ENCODE peak calls at places on chromosome 21, in six cellular contexts. T is tibial nerve; W is CD8-positive, alpha-beta T cell; N is pancreas; P is HCT116; U is body of pancreas. S is an unnamed sample.

GRCh38 chr21:14686466-14687276 is 140.6 kb upstream of the SAMSN1 start:
- DNase-seq in T (no peak), W (no peak), N (no peak), P (no peak), U (no peak), S (no peak)

GRCh38 chr21:20108976-20109375 is 889.2 kb upstream of the NCAM2 start:
- DNase-seq in T (no peak), W (no peak), N (no peak), P (no peak), U (no peak), S (no peak)

GRCh38 chr21:44428281-44428942 is 26.9 kb upstream of the LRRC3 start:
- DNase-seq in T (no peak), W (peak; percentile 43), N (peak; percentile 25), P (peak; percentile 89), U (no peak), S (no peak)

GRCh38 chr21:33070921-33071877 is 1.3 kb downstream of the OLIG1 start:
- DNase-seq in T (no peak), W (no peak), N (no peak), P (no peak), U (no peak), S (no peak)

GRCh38 chr21:33116669-33117267 is 46.8 kb downstream of the OLIG1 start:
- DNase-seq in T (no peak), W (no peak), N (no peak), P (no peak), U (no peak), S (no peak)

GRCh38 chr21:32062591-32063227 is 189.9 kb downstream of the HUNK start:
- DNase-seq in T (no peak), W (no peak), N (no peak), P (no peak), U (no peak), S (no peak)

GRCh38 chr21:45542242-45542666 is at the start of gene SLC19A1:
- DNase-seq in T (no peak), W (peak; percentile 67), N (peak; percentile 45), P (no peak), U (peak; percentile 68), S (peak; percentile 50)

GRCh38 chr21:32782698-32783097 is 11.1 kb upstream of the PAXBP1 start:
- DNase-seq in T (no peak), W (no peak), N (no peak), P (no peak), U (no peak), S (no peak)

GRCh38 chr21:32457360-32457840 is 44.9 kb downstream of the EVA1C start:
- DNase-seq in T (peak; percentile 23), W (no peak), N (peak; percentile 33), P (peak; percentile 18), U (peak; percentile 74), S (no peak)

GRCh38 chr21:44898851-44899767 is 21.6 kb downstream of the ITGB2 start:
- DNase-seq in T (no peak), W (no peak), N (no peak), P (no peak), U (no peak), S (no peak)

DNA sequence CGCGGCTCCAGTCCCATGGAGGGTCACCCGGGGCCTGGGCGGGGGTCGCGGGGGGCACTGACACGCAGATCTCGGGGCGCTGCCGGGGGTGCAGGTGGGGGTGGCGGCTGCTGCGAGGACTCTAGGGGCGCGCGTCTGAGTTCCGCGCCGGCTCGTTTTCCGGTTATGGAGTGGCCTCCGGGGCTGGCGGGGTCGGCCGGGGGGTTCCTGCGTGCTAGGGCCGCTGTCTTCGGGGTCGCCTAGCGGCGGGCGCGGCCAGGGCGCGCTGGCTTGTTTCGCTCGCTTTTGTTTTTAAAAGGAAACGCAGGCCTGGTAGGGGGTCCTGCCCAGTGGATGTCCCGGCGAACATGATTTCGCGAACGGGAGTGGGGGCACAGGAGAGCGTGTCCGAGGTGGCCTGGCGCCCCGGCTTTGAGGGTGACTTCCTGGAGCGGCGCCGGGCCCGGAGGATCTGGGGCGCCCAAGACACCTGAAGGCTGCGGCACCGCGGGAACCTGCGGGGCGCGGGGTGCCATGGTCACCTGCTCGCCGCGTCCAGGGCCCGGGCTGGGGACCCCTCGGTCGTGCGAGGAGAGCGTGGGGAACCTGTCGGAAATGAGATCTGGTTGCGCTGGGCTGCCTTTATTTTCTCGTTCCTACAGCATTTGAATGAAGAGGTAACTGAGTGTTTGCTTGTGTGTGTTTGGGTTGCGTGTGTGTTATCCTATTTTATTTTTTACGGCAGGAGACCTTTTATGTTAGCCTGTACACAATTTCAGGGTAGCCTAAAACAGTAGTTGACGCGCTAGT is 618 bp downstream of the ETS2 start:
- DNase-seq in T (no peak), W (peak; percentile 24), N (peak; percentile 18), P (no peak), U (peak; percentile 34), S (no peak)
- TF ChIP-seq CTCF in T (no peak), W (no peak), N (no peak), P (peak; percentile 9), U (no peak), S (no peak)

DNA sequence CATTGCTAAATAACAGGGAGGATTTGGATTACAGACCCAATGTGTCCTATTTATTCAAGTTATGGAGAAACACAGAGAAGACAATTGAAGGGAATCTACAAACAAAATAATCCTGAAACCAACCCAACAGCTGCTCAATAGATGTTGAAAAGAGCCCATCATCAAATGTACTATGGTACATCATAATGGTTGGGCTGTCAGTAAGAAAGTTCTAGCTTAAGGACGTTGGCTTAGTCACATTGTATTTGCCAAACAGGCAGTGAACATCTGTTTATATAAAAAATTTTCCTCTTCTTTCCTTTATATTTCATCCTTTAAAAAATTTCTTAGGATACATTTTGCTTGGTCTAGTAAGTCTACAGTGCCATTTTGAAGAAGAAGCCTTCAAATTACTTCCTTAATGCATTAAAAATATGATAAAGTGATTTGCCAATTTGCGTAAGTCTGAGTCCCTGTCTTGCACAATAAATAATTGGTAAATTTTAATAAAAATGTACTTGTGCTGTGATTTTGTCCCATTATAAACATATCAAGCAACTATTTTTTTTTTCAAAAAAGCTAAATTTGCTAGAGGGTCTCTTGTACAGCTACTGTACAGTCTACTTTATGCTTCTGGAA is 14.4 kb downstream of the MAP3K7CL start:
- DNase-seq in T (no peak), W (no peak), N (no peak), P (no peak), U (no peak), S (no peak)
- H3K4me3 ChIP-seq in T (no peak overlapping the region), W (no peak overlapping the region), N (no peak overlapping the region), P (no peak overlapping the region), U (no peak overlapping the region), S (no peak overlapping the region)

GRCh38 chr21:46599251-46599572 is 5.7 kb downstream of the S100B start:
- DNase-seq in T (peak; percentile 33), W (no peak), N (no peak), P (no peak), U (peak; percentile 24), S (peak; percentile 47)

GRCh38 chr21:46600305-46600704 is 4.6 kb downstream of the S100B start:
- DNase-seq in T (no peak), W (no peak), N (no peak), P (no peak), U (no peak), S (no peak)

GRCh38 chr21:46597896-46598343 is 7.0 kb downstream of the S100B start:
- DNase-seq in T (no peak), W (no peak), N (no peak), P (no peak), U (no peak), S (no peak)

GRCh38 chr21:46597031-46597430 is 7.9 kb downstream of the S100B start:
- DNase-seq in T (no peak), W (no peak), N (no peak), P (no peak), U (no peak), S (no peak)

DNA sequence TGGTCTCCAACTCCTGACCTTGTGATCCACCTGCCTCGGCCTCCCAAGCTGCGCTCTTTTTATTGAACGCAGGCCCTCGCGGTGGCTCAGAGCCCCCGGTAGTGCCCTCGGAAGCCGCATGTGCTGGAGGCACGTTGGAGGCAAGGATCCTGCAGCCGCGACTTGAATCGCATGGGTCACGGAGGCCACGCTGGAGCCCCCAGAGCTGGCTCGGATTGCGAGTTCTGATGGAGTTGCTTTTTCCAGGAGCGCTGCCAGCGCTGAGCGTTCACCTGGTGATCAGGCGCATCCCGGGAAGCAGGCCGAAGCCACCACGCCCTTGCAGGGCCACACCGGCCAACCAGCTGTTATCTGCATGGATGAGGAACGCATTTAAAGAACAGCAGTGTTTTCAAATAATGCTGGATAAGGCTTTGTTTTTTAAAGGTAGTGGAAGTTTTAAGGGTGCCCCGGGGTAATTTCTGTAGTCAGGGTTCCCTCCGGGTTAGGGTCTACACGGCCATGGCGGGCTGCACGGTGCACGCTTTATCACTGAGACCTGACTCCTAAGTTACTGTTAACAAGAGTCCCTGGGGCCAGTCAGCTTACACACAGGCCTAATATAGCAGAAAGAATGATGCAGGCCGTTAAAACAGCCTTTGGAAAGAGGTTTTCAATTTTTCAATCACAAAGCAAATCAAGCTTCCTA is 6.2 kb downstream of the S100B start:
- DNase-seq in T (no peak), W (no peak), N (no peak), P (no peak), U (no peak), S (no peak)
- H3K27ac ChIP-seq in T (peak overlapping the region; percentile 82), W (no peak overlapping the region), N (no peak overlapping the region), P (no peak overlapping the region), U (no peak overlapping the region), S (peak overlapping the region; percentile 36)

DNA sequence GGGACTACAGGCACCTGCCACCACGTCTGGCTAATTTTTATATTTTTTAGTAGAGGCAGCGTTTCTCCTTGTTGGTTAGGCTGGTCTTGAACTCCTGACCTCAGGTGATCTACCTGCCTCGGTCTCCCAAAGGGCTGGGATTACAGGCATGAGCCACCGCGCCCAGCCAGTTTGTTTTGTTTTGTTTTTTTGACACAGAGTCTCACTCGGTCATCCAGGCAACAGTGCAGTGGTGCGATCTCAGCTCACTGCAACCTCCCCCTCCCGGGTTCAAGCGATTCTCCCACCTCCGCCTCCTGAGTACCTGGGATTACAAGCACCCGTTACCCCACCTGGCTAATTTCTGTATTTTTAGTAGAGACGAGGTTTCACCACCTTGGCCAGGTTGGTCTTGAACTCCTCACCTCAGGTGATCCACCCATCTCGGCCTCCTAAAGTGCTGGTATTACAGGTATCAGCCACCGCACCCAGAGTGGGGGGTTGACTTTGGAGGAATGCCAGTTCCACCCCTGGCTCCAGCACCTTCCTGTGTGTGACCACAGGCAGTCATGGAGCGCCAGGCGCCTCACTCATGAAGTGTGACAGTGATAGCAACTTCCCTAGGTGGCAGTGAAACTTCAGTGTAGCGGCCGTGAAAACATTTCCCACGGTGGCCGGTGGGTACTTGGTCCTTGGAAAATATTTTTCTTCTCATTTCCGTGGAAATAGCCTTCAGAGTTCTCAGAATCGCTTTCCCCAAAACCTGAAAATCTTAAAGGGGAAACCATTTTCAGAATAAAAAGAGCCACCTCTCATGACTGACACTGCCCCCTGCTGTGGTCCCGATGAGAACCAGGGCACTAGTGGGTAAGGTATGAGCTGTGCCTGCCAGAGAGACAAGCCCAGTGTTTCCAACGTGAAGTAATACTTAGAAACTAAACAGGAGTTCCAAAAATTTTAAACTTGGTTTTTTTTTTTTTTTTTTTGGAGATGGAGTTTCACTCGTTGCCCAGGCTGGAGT is 48.6 kb downstream of the WDR4 start:
- DNase-seq in T (no peak), W (no peak), N (no peak), P (no peak), U (no peak), S (no peak)
- TF ChIP-seq CTCF in T (no peak), W (no peak), N (no peak), P (peak; percentile 19), U (no peak), S (no peak)

S was measured in dorsolateral prefrontal cortex.